ENCODE peak calls at places on chromosomes 3 and 15, in six cellular contexts. W is cardiac muscle cell, U is A549, M is left ventricle myocardium inferior, I is PC-3, V is SK-N-SH. A is an unnamed sample.

GRCh38 chr3:99666201-99666600 is 27.8 kb downstream of the COL8A1 start:
- DNase-seq in W (no peak), U (no peak), M (no peak), I (peak; percentile 18), V (no peak), A (no peak)

GRCh38 chr3:127588675-127589577 is 1.6 kb downstream of the TPRA1 start:
- DNase-seq in W (peak; percentile 36), U (no peak), M (no peak), I (peak; percentile 48), V (no peak), A (no peak)

GRCh38 chr3:45635475-45636256 is 41.1 kb downstream of the LIMD1 start:
- DNase-seq in W (no peak), U (peak; percentile 63), M (no peak), I (peak; percentile 56), V (no peak), A (no peak)

GRCh38 chr15:27074179-27074578 is 103.2 kb downstream of the GABRG3 start:
- DNase-seq in W (no peak), U (no peak), M (no peak), I (no peak), V (no peak), A (no peak)

GRCh38 chr3:182327196-182327681 is 466.1 kb upstream of the ATP11B start:
- DNase-seq in W (no peak), U (no peak), M (no peak), I (peak; percentile 54), V (peak; percentile 15), A (no peak)

GRCh38 chr3:33209357-33209756 is 9.3 kb downstream of the SUSD5 start:
- DNase-seq in W (no peak), U (no peak), M (no peak), I (no peak), V (no peak), A (no peak)

GRCh38 chr3:197801801-197802504 is 10.9 kb downstream of the LRCH3 start:
- DNase-seq in W (no peak), U (no peak), M (no peak), I (peak; percentile 59), V (no peak), A (no peak)

GRCh38 chr3:72385172-72385571 is 463.1 kb downstream of the SHQ1 start:
- DNase-seq in W (no peak), U (no peak), M (no peak), I (no peak), V (no peak), A (no peak)

GRCh38 chr3:179037361-179037760 is 34.2 kb downstream of the ZMAT3 start:
- DNase-seq in W (no peak), U (no peak), M (peak; percentile 48), I (no peak), V (no peak), A (no peak)

GRCh38 chr15:48811325-48811938 is 563 bp upstream of the CEP152 start:
- DNase-seq in W (peak; percentile 11), U (no peak), M (no peak), I (peak; percentile 1), V (no peak), A (no peak)

GRCh38 chr3:184601576-184602405 is 40.2 kb downstream of the EPHB3 start:
- DNase-seq in W (no peak), U (no peak), M (no peak), I (no peak), V (no peak), A (no peak)

GRCh38 chr15:50906954-50907865 is 1.3 kb upstream of the AP4E1 start:
- DNase-seq in W (no peak), U (no peak), M (no peak), I (peak; percentile 50), V (peak; percentile 15), A (no peak)

DNA sequence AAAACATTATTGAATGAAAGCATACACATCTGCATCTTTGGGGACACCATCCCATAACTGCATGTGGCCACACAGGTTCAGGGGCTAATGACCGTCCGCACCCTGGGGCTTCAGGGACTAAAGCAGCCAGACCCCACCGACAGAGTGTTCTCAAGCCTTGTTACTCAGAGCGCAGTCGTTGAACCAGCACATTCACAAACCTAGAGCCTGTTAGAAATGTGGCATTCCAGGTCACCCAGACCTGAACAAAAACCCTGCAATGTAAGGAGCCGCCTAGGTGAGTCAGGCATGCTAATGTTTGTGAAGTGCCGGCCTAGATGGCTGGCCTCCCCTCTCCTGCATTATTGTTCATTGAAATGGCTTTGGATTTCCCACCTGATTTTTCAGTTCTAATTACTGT is 52.3 kb upstream of the HACD2 start:
- DNase-seq in W (no peak), U (no peak), M (no peak), I (peak; percentile 64), V (no peak), A (no peak)
- H3K4me1 ChIP-seq in W (peaks cover 17% of the 10 kb centered on the region), U (peaks cover 11% of the 10 kb centered on the region), M (peaks cover 22% of the 10 kb centered on the region), I (peaks cover 9% of the 10 kb centered on the region), V (peaks cover 7% of the 10 kb centered on the region), A (peaks cover 17% of the 10 kb centered on the region)

DNA sequence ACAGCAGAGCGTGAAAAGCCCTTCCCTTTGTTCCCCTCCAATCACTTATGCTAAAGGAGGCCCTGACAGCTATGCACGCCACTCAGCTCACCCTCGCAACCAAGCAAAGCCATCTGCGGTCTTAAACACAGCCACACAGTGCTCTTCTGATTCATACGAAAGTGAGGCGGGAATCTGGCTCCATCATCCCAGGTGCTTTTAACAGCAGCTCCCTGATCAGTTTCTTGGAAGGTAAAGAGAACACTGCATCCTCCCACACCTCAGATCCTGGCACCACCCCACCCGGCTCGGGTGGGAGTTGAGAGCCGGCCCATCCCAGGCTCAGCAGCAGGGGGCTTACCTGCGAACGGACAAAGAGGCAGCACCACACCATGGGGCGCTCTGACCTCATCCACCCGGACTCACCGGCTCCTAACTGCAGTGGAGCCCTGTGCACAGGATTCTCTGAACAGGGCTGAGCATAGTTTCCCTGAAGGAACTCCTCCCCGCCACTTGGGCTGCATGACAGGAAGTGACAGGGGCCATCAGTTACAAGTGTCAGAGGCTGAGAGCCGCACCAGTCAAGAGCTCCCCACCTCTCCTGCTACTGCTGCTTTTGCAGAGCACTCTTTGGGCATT is 114.3 kb upstream of the ARHGEF3 start:
- DNase-seq in W (peak; percentile 67), U (no peak), M (peak; percentile 30), I (no peak), V (no peak), A (peak; percentile 62)
- TF ChIP-seq CTCF in W (no peak), U (no peak), M (no peak), I (no peak), V (no peak), A (no peak)

GRCh38 chr15:43516185-43516584 is 1.2 kb upstream of the MAP1A start:
- DNase-seq in W (no peak), U (no peak), M (peak; percentile 57), I (no peak), V (no peak), A (no peak)

GRCh38 chr15:43516801-43517353 is 531 bp upstream of the MAP1A start:
- DNase-seq in W (peak; percentile 31), U (no peak), M (no peak), I (no peak), V (peak; percentile 45), A (no peak)

GRCh38 chr15:43519207-43519606 is 1.8 kb downstream of the MAP1A start:
- DNase-seq in W (no peak), U (no peak), M (no peak), I (no peak), V (peak; percentile 49), A (no peak)

GRCh38 chr15:43518073-43518761 is 809 bp downstream of the MAP1A start:
- DNase-seq in W (peak; percentile 55), U (no peak), M (no peak), I (no peak), V (peak; percentile 70), A (no peak)

GRCh38 chr15:43517354-43518072 is at the start of gene MAP1A:
- DNase-seq in W (peak; percentile 85), U (no peak), M (peak; percentile 61), I (no peak), V (peak; percentile 89), A (no peak)
- H3K4me1 ChIP-seq in W (peaks cover 22% of the 10 kb centered on the region), U (no peaks in the 10 kb centered on the region), M (peaks cover 58% of the 10 kb centered on the region), I (no peaks in the 10 kb centered on the region), V (peaks cover 38% of the 10 kb centered on the region), A (peaks cover 24% of the 10 kb centered on the region)

DNA sequence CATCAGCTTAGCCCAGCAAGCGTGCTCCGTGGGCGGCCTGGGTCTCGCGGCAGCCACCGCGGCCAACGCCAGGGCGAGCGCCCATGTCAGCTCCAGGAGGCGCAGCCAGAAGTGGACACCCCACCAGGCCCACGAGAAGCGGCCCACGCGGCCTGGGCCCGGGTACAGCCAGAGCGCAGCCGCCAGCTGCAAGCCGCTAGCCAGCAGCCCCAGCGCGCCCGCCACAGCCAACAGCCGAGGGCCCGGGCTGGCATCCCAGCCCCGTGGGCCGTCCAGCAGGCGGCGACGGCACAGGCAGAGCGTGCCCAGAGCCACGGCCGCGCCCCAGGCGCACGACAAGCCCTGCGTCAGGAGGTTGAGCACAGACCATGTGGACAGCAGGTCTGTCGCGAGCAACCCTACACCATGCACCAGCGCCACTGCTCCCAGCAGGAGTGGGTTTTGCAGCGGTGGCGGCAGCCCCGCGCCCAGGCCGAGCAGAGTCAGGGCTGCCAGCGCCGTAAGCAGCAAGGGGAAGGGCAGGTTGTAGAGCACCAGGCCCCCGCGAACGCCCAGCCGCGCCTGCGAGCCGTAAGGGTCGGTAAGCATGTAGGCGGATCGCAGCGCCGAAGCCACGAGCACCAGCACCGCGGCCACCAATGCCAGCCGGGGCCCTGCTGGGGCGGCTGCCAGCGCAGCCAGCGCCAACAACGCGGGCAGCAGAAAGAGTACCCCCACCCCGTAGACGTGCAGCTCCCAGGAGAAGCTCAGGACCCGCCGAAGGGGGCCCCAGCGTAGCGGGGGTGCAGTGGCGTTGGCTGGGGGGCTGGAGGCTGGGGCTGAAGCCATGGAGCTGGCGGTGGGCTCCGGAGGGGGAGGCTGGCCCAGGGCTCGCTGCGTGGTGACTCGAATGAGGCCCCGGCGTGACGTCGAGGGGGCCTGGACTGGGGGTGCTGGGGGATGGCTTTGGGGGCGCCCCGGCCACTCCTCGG is 4.9 kb downstream of the PRRT3 start:
- DNase-seq in W (peak; percentile 54), U (peak; percentile 87), M (peak; percentile 72), I (peak; percentile 95), V (peak; percentile 85), A (peak; percentile 86)
- TF ChIP-seq CTCF in W (peak; percentile 71), U (peak; percentile 60), M (peak; percentile 58), I (peak; percentile 63), V (peak; percentile 26), A (peak; percentile 59)

DNA sequence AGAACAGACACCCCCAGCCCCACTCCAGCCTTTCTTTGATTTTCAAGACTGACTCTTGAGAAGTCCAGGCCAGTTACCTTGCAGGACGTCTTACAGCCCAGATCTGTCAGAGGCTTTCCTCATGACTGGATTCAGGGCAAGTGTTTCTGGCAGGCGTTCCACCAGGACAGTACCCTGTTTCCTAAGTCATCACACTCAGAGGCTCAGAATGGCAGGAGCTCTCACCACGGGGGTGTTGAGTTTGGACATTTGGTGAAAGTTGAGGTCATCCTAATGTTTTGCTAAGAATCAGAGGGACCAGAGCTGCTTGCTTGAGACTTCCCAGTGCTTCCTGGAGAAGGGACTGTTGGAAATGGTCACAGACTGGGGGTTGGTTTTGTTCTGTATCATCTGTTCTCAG is 9.4 kb downstream of the NRROS start:
- DNase-seq in W (no peak), U (no peak), M (no peak), I (no peak), V (no peak), A (no peak)
- H3K4me1 ChIP-seq in W (no peaks in the 10 kb centered on the region), U (peaks cover 16% of the 10 kb centered on the region), M (peaks cover 36% of the 10 kb centered on the region), I (peaks cover 24% of the 10 kb centered on the region), V (peaks cover 6% of the 10 kb centered on the region), A (peaks cover 48% of the 10 kb centered on the region)

DNA sequence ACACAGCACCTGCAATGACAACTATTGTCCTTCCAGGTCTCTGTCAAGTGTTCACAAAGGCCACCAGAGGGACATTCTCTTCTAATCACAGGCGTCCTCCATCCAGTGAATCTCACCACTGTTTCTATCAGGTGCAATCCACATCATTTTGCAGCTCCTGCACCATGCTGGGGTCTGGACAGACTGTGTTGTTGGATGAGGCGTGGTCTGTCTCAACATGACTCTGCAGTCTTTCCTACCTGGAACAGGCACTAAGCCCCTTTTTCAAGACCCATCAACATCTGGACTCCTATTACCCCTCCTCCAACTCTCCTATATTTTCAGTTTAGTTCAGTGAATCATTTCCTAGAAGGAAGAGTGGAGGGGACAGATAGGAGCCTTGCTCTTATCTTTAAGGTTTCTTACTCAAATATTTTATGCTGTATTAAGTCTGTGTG is 31.5 kb upstream of the VEPH1 start:
- DNase-seq in W (no peak), U (no peak), M (no peak), I (no peak), V (no peak), A (no peak)
- TF ChIP-seq CTCF in W (no peak), U (no peak), M (no peak), I (no peak), V (no peak), A (no peak)